ENCODE peak calls at places on chromosomes 4 and X, in six cellular contexts. One of them, this sample, is unnamed.

GRCh38 chr4:138310498-138310897 is 68.3 kb upstream of the SLC7A11 start:
- DNase-seq in AML-193: no peak
- DNase-seq in stimulated activated CD4-positive, alpha-beta T cell treated with anti-CD3 and anti-CD28 coated beads, TNF-alpha, amount 100 ng/mL, for 4 hours: no peak
- DNase-seq in GM23338: no peak
- DNase-seq in GM12878: no peak
- DNase-seq in NCI-H510A: no peak
- DNase-seq in this sample: no peak

GRCh38 chr4:92599044-92599443 is 295.3 kb downstream of the GRID2 start:
- DNase-seq in GM23338: no peak
- DNase-seq in NCI-H510A: no peak
- DNase-seq in AML-193: no peak
- DNase-seq in GM12878: no peak
- DNase-seq in stimulated activated CD4-positive, alpha-beta T cell treated with anti-CD3 and anti-CD28 coated beads, TNF-alpha, amount 100 ng/mL, for 4 hours: no peak
- DNase-seq in this sample: no peak

GRCh38 chr4:168848112-168848511 is 161.9 kb downstream of the CBR4 start:
- DNase-seq in AML-193: no peak
- DNase-seq in GM12878: no peak
- DNase-seq in GM23338: no peak
- DNase-seq in stimulated activated CD4-positive, alpha-beta T cell treated with anti-CD3 and anti-CD28 coated beads, TNF-alpha, amount 100 ng/mL, for 4 hours: no peak
- DNase-seq in NCI-H510A: no peak
- DNase-seq in this sample: no peak

GRCh38 chrX:47581731-47582647 is at the start of gene TIMP1:
- DNase-seq in stimulated activated CD4-positive, alpha-beta T cell treated with anti-CD3 and anti-CD28 coated beads, TNF-alpha, amount 100 ng/mL, for 4 hours: peak; percentile 36
- DNase-seq in NCI-H510A: peak; percentile 13
- DNase-seq in GM23338: peak; percentile 80
- DNase-seq in GM12878: peak; percentile 45
- DNase-seq in AML-193: peak; percentile 63
- DNase-seq in this sample: no peak

GRCh38 chr4:687048-687974 is 1.6 kb downstream of the SLC49A3 start:
- DNase-seq in GM12878: no peak
- DNase-seq in stimulated activated CD4-positive, alpha-beta T cell treated with anti-CD3 and anti-CD28 coated beads, TNF-alpha, amount 100 ng/mL, for 4 hours: no peak
- DNase-seq in AML-193: no peak
- DNase-seq in NCI-H510A: no peak
- DNase-seq in GM23338: no peak
- DNase-seq in this sample: no peak

GRCh38 chrX:72107320-72107719 is 24.4 kb downstream of the RTL5 start:
- DNase-seq in GM12878: no peak
- DNase-seq in AML-193: peak; percentile 49
- DNase-seq in NCI-H510A: no peak
- DNase-seq in stimulated activated CD4-positive, alpha-beta T cell treated with anti-CD3 and anti-CD28 coated beads, TNF-alpha, amount 100 ng/mL, for 4 hours: no peak
- DNase-seq in GM23338: peak; percentile 32
- DNase-seq in this sample: no peak

GRCh38 chr4:86291180-86291579 is 68.7 kb downstream of the MAPK10 start:
- DNase-seq in GM23338: no peak
- DNase-seq in GM12878: no peak
- DNase-seq in stimulated activated CD4-positive, alpha-beta T cell treated with anti-CD3 and anti-CD28 coated beads, TNF-alpha, amount 100 ng/mL, for 4 hours: no peak
- DNase-seq in NCI-H510A: no peak
- DNase-seq in AML-193: no peak
- DNase-seq in this sample: no peak

GRCh38 chr4:182862166-182862875 is 54.9 kb downstream of the DCTD start:
- DNase-seq in GM23338: peak; percentile 54
- DNase-seq in GM12878: no peak
- DNase-seq in AML-193: no peak
- DNase-seq in NCI-H510A: peak; percentile 22
- DNase-seq in stimulated activated CD4-positive, alpha-beta T cell treated with anti-CD3 and anti-CD28 coated beads, TNF-alpha, amount 100 ng/mL, for 4 hours: no peak
- DNase-seq in this sample: no peak

GRCh38 chr4:59612235-59612634 is 1587.9 kb upstream of the ADGRL3 start:
- DNase-seq in GM23338: no peak
- DNase-seq in AML-193: no peak
- DNase-seq in stimulated activated CD4-positive, alpha-beta T cell treated with anti-CD3 and anti-CD28 coated beads, TNF-alpha, amount 100 ng/mL, for 4 hours: no peak
- DNase-seq in NCI-H510A: no peak
- DNase-seq in GM12878: no peak
- DNase-seq in this sample: no peak

GRCh38 chr4:181176306-181176705 is 1066.9 kb upstream of the TENM3 start:
- DNase-seq in GM23338: no peak
- DNase-seq in NCI-H510A: no peak
- DNase-seq in GM12878: no peak
- DNase-seq in stimulated activated CD4-positive, alpha-beta T cell treated with anti-CD3 and anti-CD28 coated beads, TNF-alpha, amount 100 ng/mL, for 4 hours: no peak
- DNase-seq in AML-193: no peak
- DNase-seq in this sample: no peak

GRCh38 chr4:176540814-176541213 is 221.0 kb downstream of the SPCS3 start:
- DNase-seq in GM12878: no peak
- DNase-seq in GM23338: no peak
- DNase-seq in NCI-H510A: no peak
- DNase-seq in stimulated activated CD4-positive, alpha-beta T cell treated with anti-CD3 and anti-CD28 coated beads, TNF-alpha, amount 100 ng/mL, for 4 hours: no peak
- DNase-seq in AML-193: no peak
- DNase-seq in this sample: no peak

GRCh38 chr4:180563977-180564376 is 1679.2 kb upstream of the TENM3 start:
- DNase-seq in NCI-H510A: no peak
- DNase-seq in GM23338: no peak
- DNase-seq in AML-193: no peak
- DNase-seq in GM12878: no peak
- DNase-seq in stimulated activated CD4-positive, alpha-beta T cell treated with anti-CD3 and anti-CD28 coated beads, TNF-alpha, amount 100 ng/mL, for 4 hours: no peak
- DNase-seq in this sample: no peak

GRCh38 chr4:145716200-145716599 is 36.3 kb downstream of the C4orf51 start:
- DNase-seq in GM23338: no peak
- DNase-seq in stimulated activated CD4-positive, alpha-beta T cell treated with anti-CD3 and anti-CD28 coated beads, TNF-alpha, amount 100 ng/mL, for 4 hours: no peak
- DNase-seq in GM12878: no peak
- DNase-seq in NCI-H510A: no peak
- DNase-seq in AML-193: no peak
- DNase-seq in this sample: peak; percentile 28

GRCh38 chr4:71241467-71242401 is 97.1 kb upstream of the SLC4A4 start:
- DNase-seq in GM12878: no peak
- DNase-seq in stimulated activated CD4-positive, alpha-beta T cell treated with anti-CD3 and anti-CD28 coated beads, TNF-alpha, amount 100 ng/mL, for 4 hours: no peak
- DNase-seq in NCI-H510A: peak; percentile 45
- DNase-seq in AML-193: no peak
- DNase-seq in GM23338: no peak
- DNase-seq in this sample: no peak

GRCh38 chr4:109332926-109333464 is 30.5 kb upstream of the COL25A1 start:
- DNase-seq in GM12878: no peak
- DNase-seq in GM23338: peak; percentile 83
- DNase-seq in stimulated activated CD4-positive, alpha-beta T cell treated with anti-CD3 and anti-CD28 coated beads, TNF-alpha, amount 100 ng/mL, for 4 hours: no peak
- DNase-seq in NCI-H510A: no peak
- DNase-seq in AML-193: no peak
- DNase-seq in this sample: no peak

GRCh38 chr4:173252024-173252935 is 81.9 kb downstream of the HMGB2 start:
- DNase-seq in NCI-H510A: peak; percentile 82
- DNase-seq in GM12878: peak; percentile 68
- DNase-seq in stimulated activated CD4-positive, alpha-beta T cell treated with anti-CD3 and anti-CD28 coated beads, TNF-alpha, amount 100 ng/mL, for 4 hours: no peak
- DNase-seq in AML-193: no peak
- DNase-seq in GM23338: peak; percentile 52
- DNase-seq in this sample: peak; percentile 21

GRCh38 chr4:76637704-76638361 is 202.8 kb downstream of the SHROOM3 start:
- DNase-seq in NCI-H510A: no peak
- DNase-seq in GM23338: no peak
- DNase-seq in AML-193: no peak
- DNase-seq in stimulated activated CD4-positive, alpha-beta T cell treated with anti-CD3 and anti-CD28 coated beads, TNF-alpha, amount 100 ng/mL, for 4 hours: no peak
- DNase-seq in GM12878: no peak
- DNase-seq in this sample: no peak

GRCh38 chr4:165288639-165289428 is 38.6 kb upstream of the MSMO1 start:
- DNase-seq in AML-193: peak; percentile 21
- DNase-seq in GM23338: no peak
- DNase-seq in GM12878: no peak
- DNase-seq in NCI-H510A: no peak
- DNase-seq in stimulated activated CD4-positive, alpha-beta T cell treated with anti-CD3 and anti-CD28 coated beads, TNF-alpha, amount 100 ng/mL, for 4 hours: no peak
- DNase-seq in this sample: no peak

GRCh38 chrX:48465336-48465933 is 4.6 kb downstream of the SLC38A5 start:
- DNase-seq in stimulated activated CD4-positive, alpha-beta T cell treated with anti-CD3 and anti-CD28 coated beads, TNF-alpha, amount 100 ng/mL, for 4 hours: no peak
- DNase-seq in GM12878: no peak
- DNase-seq in NCI-H510A: no peak
- DNase-seq in GM23338: no peak
- DNase-seq in AML-193: no peak
- DNase-seq in this sample: no peak

GRCh38 chr4:74659576-74660411 is 134.5 kb downstream of the BTC start:
- DNase-seq in GM23338: no peak
- DNase-seq in GM12878: no peak
- DNase-seq in AML-193: peak; percentile 43
- DNase-seq in stimulated activated CD4-positive, alpha-beta T cell treated with anti-CD3 and anti-CD28 coated beads, TNF-alpha, amount 100 ng/mL, for 4 hours: no peak
- DNase-seq in NCI-H510A: no peak
- DNase-seq in this sample: no peak

GRCh38 chrX:106932960-106933537 is 12.8 kb downstream of the CLDN2 start:
- DNase-seq in NCI-H510A: no peak
- DNase-seq in stimulated activated CD4-positive, alpha-beta T cell treated with anti-CD3 and anti-CD28 coated beads, TNF-alpha, amount 100 ng/mL, for 4 hours: no peak
- DNase-seq in GM12878: no peak
- DNase-seq in AML-193: peak; percentile 0
- DNase-seq in GM23338: no peak
- DNase-seq in this sample: no peak

GRCh38 chrX:7926501-7926900 is 712 bp downstream of the PNPLA4 start:
- DNase-seq in stimulated activated CD4-positive, alpha-beta T cell treated with anti-CD3 and anti-CD28 coated beads, TNF-alpha, amount 100 ng/mL, for 4 hours: no peak
- DNase-seq in GM12878: no peak
- DNase-seq in AML-193: no peak
- DNase-seq in GM23338: no peak
- DNase-seq in NCI-H510A: no peak
- DNase-seq in this sample: no peak

GRCh38 chr4:13640149-13640671 is 12.7 kb upstream of the BOD1L1 start:
- DNase-seq in NCI-H510A: no peak
- DNase-seq in stimulated activated CD4-positive, alpha-beta T cell treated with anti-CD3 and anti-CD28 coated beads, TNF-alpha, amount 100 ng/mL, for 4 hours: no peak
- DNase-seq in GM23338: peak; percentile 81
- DNase-seq in AML-193: no peak
- DNase-seq in GM12878: no peak
- DNase-seq in this sample: no peak

GRCh38 chr4:14465057-14465456 is 537.2 kb upstream of the CPEB2 start:
- DNase-seq in NCI-H510A: no peak
- DNase-seq in GM23338: no peak
- DNase-seq in stimulated activated CD4-positive, alpha-beta T cell treated with anti-CD3 and anti-CD28 coated beads, TNF-alpha, amount 100 ng/mL, for 4 hours: no peak
- DNase-seq in AML-193: no peak
- DNase-seq in GM12878: no peak
- DNase-seq in this sample: no peak

GRCh38 chr4:56871357-56871993 is 36.2 kb upstream of the REST start:
- DNase-seq in NCI-H510A: peak; percentile 39
- DNase-seq in GM12878: no peak
- DNase-seq in stimulated activated CD4-positive, alpha-beta T cell treated with anti-CD3 and anti-CD28 coated beads, TNF-alpha, amount 100 ng/mL, for 4 hours: no peak
- DNase-seq in AML-193: no peak
- DNase-seq in GM23338: peak; percentile 59
- DNase-seq in this sample: peak; percentile 26

GRCh38 chr4:149183638-149184037 is 632.0 kb downstream of the IQCM start:
- DNase-seq in GM23338: peak; percentile 78
- DNase-seq in AML-193: no peak
- DNase-seq in GM12878: no peak
- DNase-seq in NCI-H510A: no peak
- DNase-seq in stimulated activated CD4-positive, alpha-beta T cell treated with anti-CD3 and anti-CD28 coated beads, TNF-alpha, amount 100 ng/mL, for 4 hours: no peak
- DNase-seq in this sample: no peak

This sample was measured in NCI-H524.